ENCODE peak calls at places on chromosomes 16 and 17, in five cellular contexts. One of them, this sample, is unnamed.

GRCh38 chr17:51152766-51153209 is 571 bp upstream of the NME1 start:
- DNase-seq in GM23338: no peak
- DNase-seq in amniotic epithelial cell: peak
- DNase-seq in memory B cell: no peak
- DNase-seq in astrocyte of the hippocampus: no peak
- DNase-seq in this sample: no peak

GRCh38 chr16:81921415-81921814 is 89.9 kb downstream of the SDR42E1 start:
- DNase-seq in GM23338: no peak
- DNase-seq in amniotic epithelial cell: no peak
- DNase-seq in memory B cell: no peak
- DNase-seq in astrocyte of the hippocampus: no peak
- DNase-seq in this sample: no peak

GRCh38 chr16:4011225-4011939 is 104.9 kb downstream of the ADCY9 start:
- DNase-seq in GM23338: peak
- DNase-seq in amniotic epithelial cell: no peak
- DNase-seq in memory B cell: no peak
- DNase-seq in astrocyte of the hippocampus: no peak
- DNase-seq in this sample: peak

GRCh38 chr17:41865596-41865893 is 322 bp upstream of the KLHL11 start:
- DNase-seq in GM23338: no peak
- DNase-seq in amniotic epithelial cell: no peak
- DNase-seq in memory B cell: no peak
- DNase-seq in astrocyte of the hippocampus: no peak
- DNase-seq in this sample: no peak

GRCh38 chr17:79647456-79647915 is 36.6 kb upstream of the RBFOX3 start:
- DNase-seq in GM23338: no peak
- DNase-seq in amniotic epithelial cell: no peak
- DNase-seq in memory B cell: peak
- DNase-seq in astrocyte of the hippocampus: no peak
- DNase-seq in this sample: peak

GRCh38 chr17:50053654-50053960 is 2.3 kb upstream of the ITGA3 start:
- DNase-seq in GM23338: no peak
- DNase-seq in amniotic epithelial cell: peak
- DNase-seq in memory B cell: no peak
- DNase-seq in astrocyte of the hippocampus: no peak
- DNase-seq in this sample: no peak

GRCh38 chr16:50302472-50303005 is 36.2 kb downstream of the ADCY7 start:
- DNase-seq in GM23338: no peak
- DNase-seq in amniotic epithelial cell: no peak
- DNase-seq in memory B cell: no peak
- DNase-seq in astrocyte of the hippocampus: no peak
- DNase-seq in this sample: no peak

GRCh38 chr16:29784157-29784556 is 6.1 kb downstream of the ZG16 start:
- DNase-seq in GM23338: no peak
- DNase-seq in amniotic epithelial cell: no peak
- DNase-seq in memory B cell: no peak
- DNase-seq in astrocyte of the hippocampus: no peak
- DNase-seq in this sample: no peak

GRCh38 chr16:85316321-85316919 is 204.1 kb upstream of the CIBAR2 start:
- DNase-seq in GM23338: peak
- DNase-seq in amniotic epithelial cell: peak
- DNase-seq in memory B cell: no peak
- DNase-seq in astrocyte of the hippocampus: peak
- DNase-seq in this sample: peak

GRCh38 chr17:49108318-49108717 is 24.3 kb upstream of the B4GALNT2 start:
- DNase-seq in GM23338: peak
- DNase-seq in amniotic epithelial cell: peak
- DNase-seq in memory B cell: no peak
- DNase-seq in astrocyte of the hippocampus: peak
- DNase-seq in this sample: no peak

GRCh38 chr16:84741351-84741791 is 41.6 kb downstream of the USP10 start:
- DNase-seq in GM23338: no peak
- DNase-seq in amniotic epithelial cell: no peak
- DNase-seq in memory B cell: no peak
- DNase-seq in astrocyte of the hippocampus: peak
- DNase-seq in this sample: no peak

GRCh38 chr17:49036270-49036626 is 39.1 kb downstream of the IGF2BP1 start:
- DNase-seq in GM23338: no peak
- DNase-seq in amniotic epithelial cell: no peak
- DNase-seq in memory B cell: no peak
- DNase-seq in astrocyte of the hippocampus: no peak
- DNase-seq in this sample: no peak

GRCh38 chr17:45311762-45312476 is 4.9 kb downstream of the MAP3K14 start:
- DNase-seq in GM23338: no peak
- DNase-seq in amniotic epithelial cell: peak
- DNase-seq in memory B cell: no peak
- DNase-seq in astrocyte of the hippocampus: peak
- DNase-seq in this sample: no peak

GRCh38 chr16:57447142-57447962 is at the start of the genes CIAPIN1 and COQ9:
- DNase-seq in GM23338: peak
- DNase-seq in amniotic epithelial cell: peak
- DNase-seq in memory B cell: peak
- DNase-seq in astrocyte of the hippocampus: peak
- DNase-seq in this sample: peak

GRCh38 chr17:3796110-3796821 is 4.7 kb downstream of the ITGAE start:
- DNase-seq in GM23338: no peak
- DNase-seq in amniotic epithelial cell: no peak
- DNase-seq in memory B cell: peak
- DNase-seq in astrocyte of the hippocampus: peak
- DNase-seq in this sample: no peak

GRCh38 chr16:12540290-12540689 is 263.4 kb downstream of the CPPED1 start:
- DNase-seq in GM23338: no peak
- DNase-seq in amniotic epithelial cell: no peak
- DNase-seq in memory B cell: no peak
- DNase-seq in astrocyte of the hippocampus: no peak
- DNase-seq in this sample: no peak

GRCh38 chr17:36524428-36524876 is 10.2 kb downstream of the MYO19 start:
- DNase-seq in GM23338: no peak
- DNase-seq in amniotic epithelial cell: no peak
- DNase-seq in memory B cell: no peak
- DNase-seq in astrocyte of the hippocampus: peak
- DNase-seq in this sample: no peak

GRCh38 chr16:71658771-71659170 is 32.8 kb downstream of the MARVELD3 start:
- DNase-seq in GM23338: no peak
- DNase-seq in amniotic epithelial cell: no peak
- DNase-seq in memory B cell: no peak
- DNase-seq in astrocyte of the hippocampus: no peak
- DNase-seq in this sample: no peak

GRCh38 chr16:17397499-17397891 is 73.3 kb downstream of the XYLT1 start:
- DNase-seq in GM23338: no peak
- DNase-seq in amniotic epithelial cell: peak
- DNase-seq in memory B cell: no peak
- DNase-seq in astrocyte of the hippocampus: peak
- DNase-seq in this sample: no peak

GRCh38 chr16:56664506-56664905 is 3.4 kb downstream of the MT1G start:
- DNase-seq in GM23338: no peak
- DNase-seq in amniotic epithelial cell: no peak
- DNase-seq in memory B cell: no peak
- DNase-seq in astrocyte of the hippocampus: no peak
- DNase-seq in this sample: no peak

GRCh38 chr17:37191219-37191618 is 184.6 kb upstream of the C17orf78 start:
- DNase-seq in GM23338: no peak
- DNase-seq in amniotic epithelial cell: peak
- DNase-seq in memory B cell: no peak
- DNase-seq in astrocyte of the hippocampus: peak
- DNase-seq in this sample: no peak

GRCh38 chr16:72537684-72538083 is 365.7 kb upstream of the PMFBP1 start:
- DNase-seq in GM23338: no peak
- DNase-seq in amniotic epithelial cell: peak
- DNase-seq in memory B cell: no peak
- DNase-seq in astrocyte of the hippocampus: peak
- DNase-seq in this sample: no peak

GRCh38 chr17:74924250-74924948 is at the start of gene OTOP2:
- DNase-seq in GM23338: peak
- DNase-seq in amniotic epithelial cell: no peak
- DNase-seq in memory B cell: no peak
- DNase-seq in astrocyte of the hippocampus: no peak
- DNase-seq in this sample: no peak

GRCh38 chr16:55613578-55614333 is 42.0 kb upstream of the SLC6A2 start:
- DNase-seq in GM23338: no peak
- DNase-seq in amniotic epithelial cell: no peak
- DNase-seq in memory B cell: no peak
- DNase-seq in astrocyte of the hippocampus: no peak
- DNase-seq in this sample: no peak

This sample was measured in H9.